ENCODE peak calls at places on chromosomes 11 and 22, in ten cellular contexts. A is fibroblast of lung; P is pancreas; Q is right lobe of liver; N is heart left ventricle; O is IMR-90; K is tibial nerve; F is brain microvascular endothelial cell; L is CD4-positive, alpha-beta T cell; M is esophagus squamous epithelium. E is an unnamed sample.

GRCh38 chr11:69892237-69892985 is 73.2 kb upstream of the FGF3 start:
- DNase-seq in A (no peak), P (no peak), Q (peak; percentile 52), N (no peak), O (no peak), K (no peak), F (no peak), L (no peak), M (no peak), E (no peak)

GRCh38 chr22:30196141-30196866 is 50.3 kb downstream of the LIF start:
- DNase-seq in A (peak; percentile 100), P (peak; percentile 65), Q (peak; percentile 80), N (peak; percentile 81), O (peak; percentile 100), K (peak; percentile 80), F (peak; percentile 100), L (no peak), M (peak; percentile 30), E (peak; percentile 85)

GRCh38 chr11:6602096-6602940 is 1.1 kb downstream of the RRP8 start:
- DNase-seq in A (no peak), P (no peak), Q (no peak), N (no peak), O (no peak), K (peak; percentile 3), F (no peak), L (no peak), M (no peak), E (no peak)

GRCh38 chr11:131511794-131512193 is 141.4 kb downstream of the NTM start:
- DNase-seq in A (no peak), P (peak; percentile 51), Q (no peak), N (no peak), O (no peak), K (peak; percentile 27), F (peak; percentile 3), L (no peak), M (no peak), E (no peak)

GRCh38 chr11:704189-704798 is 1.7 kb upstream of the EPS8L2 start:
- DNase-seq in A (no peak), P (no peak), Q (no peak), N (no peak), O (no peak), K (no peak), F (no peak), L (no peak), M (no peak), E (no peak)

GRCh38 chr11:122775675-122776271 is 62.5 kb upstream of the CRTAM start:
- DNase-seq in A (no peak), P (no peak), Q (no peak), N (no peak), O (no peak), K (no peak), F (no peak), L (no peak), M (no peak), E (no peak)

GRCh38 chr11:111518668-111519067 is 4.1 kb downstream of the HOATZ start:
- DNase-seq in A (no peak), P (no peak), Q (no peak), N (no peak), O (no peak), K (no peak), F (no peak), L (no peak), M (no peak), E (no peak)

GRCh38 chr11:100562102-100562501 is 125.0 kb upstream of the ARHGAP42 start:
- DNase-seq in A (peak; percentile 88), P (no peak), Q (no peak), N (peak; percentile 11), O (peak; percentile 86), K (no peak), F (peak; percentile 87), L (no peak), M (no peak), E (no peak)

DNA sequence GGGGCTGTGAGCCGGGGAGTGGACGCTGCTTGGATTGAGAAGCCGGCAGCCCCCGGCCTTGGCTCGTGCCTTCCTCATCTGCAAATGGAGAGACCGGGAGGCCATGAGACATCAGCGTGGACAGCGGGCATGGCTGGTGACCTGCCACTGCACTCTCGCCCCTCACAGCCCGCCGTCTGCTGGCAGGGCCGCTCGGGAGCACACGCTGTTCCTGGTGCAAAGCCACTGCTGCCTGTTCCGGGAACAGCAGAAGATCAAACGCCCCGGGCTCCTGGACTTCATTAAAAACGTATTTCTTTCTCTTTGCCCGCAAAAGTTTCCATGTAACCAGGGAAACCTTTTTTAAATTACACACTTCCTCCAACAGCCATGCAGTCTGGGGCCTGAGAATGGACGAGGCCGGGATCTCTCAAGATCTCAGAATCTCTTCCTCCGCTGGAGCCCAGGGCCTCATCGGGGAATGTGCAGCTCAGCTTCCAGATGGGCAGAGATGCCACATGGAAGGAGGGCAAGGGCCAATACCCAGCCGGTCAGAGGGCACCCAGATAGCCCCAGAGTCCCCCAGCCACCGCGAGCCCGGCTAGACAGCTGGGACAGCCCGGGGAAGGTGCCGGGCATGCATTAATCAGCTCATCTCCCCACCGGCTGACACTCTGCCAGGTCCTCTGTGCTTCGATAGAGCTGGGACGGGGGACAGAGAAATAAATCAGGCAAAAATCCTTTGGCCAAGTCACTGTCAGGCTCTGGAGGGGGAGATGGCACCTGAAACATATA is 62.9 kb upstream of the PRR5 start:
- DNase-seq in A (no peak), P (no peak), Q (no peak), N (no peak), O (no peak), K (peak; percentile 30), F (no peak), L (no peak), M (no peak), E (no peak)
- H3K27ac ChIP-seq in A (no peak overlapping the region), P (no peak overlapping the region), Q (peak overlapping the region; percentile 6), N (no peak overlapping the region), O (no peak overlapping the region), K (peak overlapping the region; percentile 86), F (no peak overlapping the region), L (no peak overlapping the region), M (peak overlapping the region; percentile 48), E (no peak overlapping the region)

GRCh38 chr22:31618471-31619176 is 43.4 kb downstream of the PISD start:
- DNase-seq in A (no peak), P (no peak), Q (no peak), N (no peak), O (no peak), K (no peak), F (no peak), L (no peak), M (no peak), E (no peak)

GRCh38 chr22:31615940-31616314 is 46.1 kb downstream of the PISD start:
- DNase-seq in A (no peak), P (no peak), Q (no peak), N (no peak), O (no peak), K (no peak), F (no peak), L (no peak), M (no peak), E (no peak)

GRCh38 chr22:31619611-31620300 is 42.3 kb downstream of the PISD start:
- DNase-seq in A (no peak), P (no peak), Q (no peak), N (no peak), O (no peak), K (no peak), F (no peak), L (no peak), M (no peak), E (no peak)

GRCh38 chr22:31616315-31616980 is 45.6 kb downstream of the PISD start:
- DNase-seq in A (no peak), P (no peak), Q (no peak), N (no peak), O (no peak), K (no peak), F (no peak), L (no peak), M (no peak), E (no peak)

GRCh38 chr22:31618057-31618456 is 44.0 kb downstream of the PISD start:
- DNase-seq in A (no peak), P (no peak), Q (no peak), N (no peak), O (no peak), K (no peak), F (no peak), L (no peak), M (no peak), E (no peak)
- H3K27ac ChIP-seq in A (no peak overlapping the region), P (no peak overlapping the region), Q (no peak overlapping the region), N (no peak overlapping the region), O (no peak overlapping the region), K (no peak overlapping the region), F (no peak overlapping the region), L (no peak overlapping the region), M (no peak overlapping the region), E (no peak overlapping the region)

GRCh38 chr22:41875531-41876242 is 39.2 kb downstream of the SHISA8 start:
- DNase-seq in A (no peak), P (no peak), Q (no peak), N (no peak), O (no peak), K (no peak), F (no peak), L (no peak), M (no peak), E (no peak)

GRCh38 chr22:41876275-41876674 is 38.6 kb downstream of the SHISA8 start:
- DNase-seq in A (peak; percentile 24), P (no peak), Q (no peak), N (no peak), O (peak; percentile 32), K (no peak), F (no peak), L (no peak), M (no peak), E (no peak)

GRCh38 chr22:41873391-41873790 is 40.5 kb downstream of the SREBF2 start:
- DNase-seq in A (no peak), P (no peak), Q (no peak), N (no peak), O (no peak), K (no peak), F (no peak), L (no peak), M (no peak), E (no peak)

GRCh38 chr22:41876675-41877074 is 38.2 kb downstream of the SHISA8 start:
- DNase-seq in A (no peak), P (no peak), Q (no peak), N (no peak), O (no peak), K (no peak), F (no peak), L (no peak), M (no peak), E (no peak)

GRCh38 chr22:41874090-41874489 is 40.8 kb downstream of the SHISA8 start:
- DNase-seq in A (no peak), P (no peak), Q (no peak), N (no peak), O (no peak), K (no peak), F (no peak), L (no peak), M (no peak), E (no peak)
- H3K27ac ChIP-seq in A (no peak overlapping the region), P (no peak overlapping the region), Q (no peak overlapping the region), N (no peak overlapping the region), O (no peak overlapping the region), K (no peak overlapping the region), F (no peak overlapping the region), L (no peak overlapping the region), M (no peak overlapping the region), E (no peak overlapping the region)

DNA sequence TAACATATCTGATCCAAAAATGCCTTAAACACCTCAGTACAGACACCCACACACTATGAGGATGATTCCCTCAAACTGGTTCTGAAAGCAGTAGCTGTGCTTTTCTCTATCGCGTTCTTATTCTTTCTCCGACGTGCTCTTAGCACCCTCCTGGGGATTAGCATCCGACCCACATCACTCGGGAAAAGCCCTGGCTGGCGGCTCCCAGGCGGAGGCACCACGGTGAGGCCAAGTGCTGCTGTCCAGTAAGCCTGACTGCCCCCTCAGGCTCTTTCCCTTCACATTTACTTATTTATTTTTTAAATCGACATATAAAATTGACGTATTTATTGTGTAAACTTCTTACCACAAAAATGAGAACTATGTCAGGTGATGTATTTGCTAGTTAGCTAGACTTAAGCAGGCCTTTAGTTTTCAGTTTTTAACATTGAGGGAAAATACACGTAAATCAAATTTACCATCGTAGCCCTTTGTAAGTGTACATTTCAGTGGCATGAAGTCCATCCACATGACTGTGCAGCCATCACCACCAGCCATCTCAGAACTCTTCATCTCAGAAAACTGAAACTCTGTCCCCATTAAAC is 19.2 kb downstream of the TBX1 start:
- DNase-seq in A (no peak), P (no peak), Q (no peak), N (no peak), O (peak; percentile 19), K (no peak), F (no peak), L (no peak), M (no peak), E (no peak)
- H3K27ac ChIP-seq in A (no peak overlapping the region), P (no peak overlapping the region), Q (no peak overlapping the region), N (no peak overlapping the region), O (no peak overlapping the region), K (no peak overlapping the region), F (no peak overlapping the region), L (no peak overlapping the region), M (no peak overlapping the region), E (no peak overlapping the region)